ENCODE peak calls at places on chromosomes 7 and 10, in six cellular contexts. One of them, this sample, is unnamed.

GRCh38 chr10:35005868-35006267 is 84.3 kb downstream of the CUL2 start:
- DNase-seq in NCI-H1105: no peak
- DNase-seq in right lobe of liver: no peak
- DNase-seq in DMS153: no peak
- DNase-seq in HEK293T: no peak
- DNase-seq in A549: peak
- DNase-seq in this sample: no peak

GRCh38 chr7:150332852-150333635 is 8.4 kb downstream of the RARRES2 start:
- DNase-seq in NCI-H1105: no peak
- DNase-seq in A549: no peak
- DNase-seq in HEK293T: peak
- DNase-seq in DMS153: no peak
- DNase-seq in right lobe of liver: no peak
- DNase-seq in this sample: no peak

GRCh38 chr10:103692421-103693069 is 162.8 kb downstream of the SH3PXD2A start:
- DNase-seq in A549: no peak
- DNase-seq in NCI-H1105: no peak
- DNase-seq in DMS153: no peak
- DNase-seq in right lobe of liver: no peak
- DNase-seq in HEK293T: no peak
- DNase-seq in this sample: no peak

GRCh38 chr10:102612964-102613275 is 31.4 kb upstream of the TRIM8 start:
- DNase-seq in DMS153: no peak
- DNase-seq in A549: no peak
- DNase-seq in right lobe of liver: no peak
- DNase-seq in HEK293T: no peak
- DNase-seq in NCI-H1105: no peak
- DNase-seq in this sample: peak

GRCh38 chr7:1883834-1884582 is 213.9 kb downstream of the ELFN1 start:
- DNase-seq in HEK293T: no peak
- DNase-seq in DMS153: no peak
- DNase-seq in A549: peak
- DNase-seq in NCI-H1105: no peak
- DNase-seq in right lobe of liver: no peak
- DNase-seq in this sample: no peak

GRCh38 chr10:121157998-121158397 is 306.8 kb downstream of the WDR11 start:
- DNase-seq in DMS153: no peak
- DNase-seq in right lobe of liver: no peak
- DNase-seq in A549: no peak
- DNase-seq in NCI-H1105: no peak
- DNase-seq in HEK293T: no peak
- DNase-seq in this sample: peak

GRCh38 chr10:21363087-21363752 is 162.3 kb downstream of the SKIDA1 start:
- DNase-seq in HEK293T: no peak
- DNase-seq in DMS153: no peak
- DNase-seq in A549: peak
- DNase-seq in right lobe of liver: no peak
- DNase-seq in NCI-H1105: no peak
- DNase-seq in this sample: no peak

GRCh38 chr10:47452495-47453434 is 31.1 kb downstream of the ANXA8 start:
- DNase-seq in right lobe of liver: no peak
- DNase-seq in NCI-H1105: peak
- DNase-seq in HEK293T: no peak
- DNase-seq in A549: no peak
- DNase-seq in DMS153: peak
- DNase-seq in this sample: peak

GRCh38 chr10:110547139-110547761 is 20.2 kb upstream of the SMC3 start:
- DNase-seq in NCI-H1105: no peak
- DNase-seq in HEK293T: peak
- DNase-seq in DMS153: peak
- DNase-seq in right lobe of liver: no peak
- DNase-seq in A549: peak
- DNase-seq in this sample: no peak

GRCh38 chr7:44974549-44974948 is 4.3 kb downstream of the MYO1G start:
- DNase-seq in right lobe of liver: no peak
- DNase-seq in A549: no peak
- DNase-seq in DMS153: no peak
- DNase-seq in NCI-H1105: no peak
- DNase-seq in HEK293T: no peak
- DNase-seq in this sample: no peak

GRCh38 chr10:35387768-35388167 is 51.5 kb downstream of the CCNY start:
- DNase-seq in DMS153: no peak
- DNase-seq in NCI-H1105: no peak
- DNase-seq in HEK293T: no peak
- DNase-seq in right lobe of liver: no peak
- DNase-seq in A549: peak
- DNase-seq in this sample: no peak

GRCh38 chr10:13099144-13099665 is 758 bp upstream of the OPTN start:
- DNase-seq in A549: peak
- DNase-seq in NCI-H1105: peak
- DNase-seq in HEK293T: peak
- DNase-seq in DMS153: peak
- DNase-seq in right lobe of liver: peak
- DNase-seq in this sample: no peak

GRCh38 chr7:25259487-25260243 is 31.4 kb upstream of the NPVF start:
- DNase-seq in HEK293T: peak
- DNase-seq in NCI-H1105: peak
- DNase-seq in DMS153: peak
- DNase-seq in right lobe of liver: peak
- DNase-seq in A549: peak
- DNase-seq in this sample: peak

GRCh38 chr10:63123963-63124362 is 9.2 kb upstream of the NRBF2 start:
- DNase-seq in right lobe of liver: no peak
- DNase-seq in DMS153: no peak
- DNase-seq in NCI-H1105: no peak
- DNase-seq in A549: no peak
- DNase-seq in HEK293T: no peak
- DNase-seq in this sample: no peak

GRCh38 chr10:85919358-85920022 is 447.1 kb downstream of the GRID1 start:
- DNase-seq in right lobe of liver: no peak
- DNase-seq in A549: no peak
- DNase-seq in DMS153: peak
- DNase-seq in NCI-H1105: peak
- DNase-seq in HEK293T: no peak
- DNase-seq in this sample: no peak

GRCh38 chr7:2126621-2127020 is 106.1 kb downstream of the MAD1L1 start:
- DNase-seq in right lobe of liver: no peak
- DNase-seq in DMS153: peak
- DNase-seq in HEK293T: no peak
- DNase-seq in A549: no peak
- DNase-seq in NCI-H1105: no peak
- DNase-seq in this sample: no peak

GRCh38 chr10:28592953-28593352 is 60.0 kb downstream of the WAC start:
- DNase-seq in right lobe of liver: no peak
- DNase-seq in HEK293T: no peak
- DNase-seq in NCI-H1105: no peak
- DNase-seq in A549: peak
- DNase-seq in DMS153: no peak
- DNase-seq in this sample: no peak